ENCODE peak calls at places on chromosomes 1 and 21, in five cellular contexts. One of them, this sample, is unnamed.

GRCh38 chr1:11907275-11908138 is 18.7 kb downstream of the KIAA2013 start:
- DNase-seq in midbrain: peak
- DNase-seq in SW 1271: peak
- DNase-seq in kidney glomerular epithelial cell: peak
- DNase-seq in foreskin fibroblast: peak
- DNase-seq in this sample: peak

GRCh38 chr1:26913754-26914619 is at the start of gene NR0B2:
- DNase-seq in midbrain: no peak
- DNase-seq in SW 1271: no peak
- DNase-seq in kidney glomerular epithelial cell: no peak
- DNase-seq in foreskin fibroblast: no peak
- DNase-seq in this sample: no peak

GRCh38 chr21:24023936-24024335 is 1583.3 kb downstream of the MRPL39 start:
- DNase-seq in midbrain: no peak
- DNase-seq in SW 1271: no peak
- DNase-seq in kidney glomerular epithelial cell: no peak
- DNase-seq in foreskin fibroblast: no peak
- DNase-seq in this sample: no peak

GRCh38 chr1:111620412-111620971 is 903 bp downstream of the RAP1A start:
- DNase-seq in midbrain: no peak
- DNase-seq in SW 1271: no peak
- DNase-seq in kidney glomerular epithelial cell: peak
- DNase-seq in foreskin fibroblast: no peak
- DNase-seq in this sample: no peak

GRCh38 chr21:19541612-19542011 is 1138.0 kb upstream of the TMPRSS15 start:
- DNase-seq in midbrain: no peak
- DNase-seq in SW 1271: no peak
- DNase-seq in kidney glomerular epithelial cell: no peak
- DNase-seq in foreskin fibroblast: no peak
- DNase-seq in this sample: no peak

GRCh38 chr1:27622828-27623227 is 12.2 kb downstream of the FGR start:
- DNase-seq in midbrain: no peak
- DNase-seq in SW 1271: no peak
- DNase-seq in kidney glomerular epithelial cell: no peak
- DNase-seq in foreskin fibroblast: no peak
- DNase-seq in this sample: no peak

GRCh38 chr1:192788184-192788583 is 20.7 kb upstream of the RGS2 start:
- DNase-seq in midbrain: peak
- DNase-seq in SW 1271: no peak
- DNase-seq in kidney glomerular epithelial cell: peak
- DNase-seq in foreskin fibroblast: peak
- DNase-seq in this sample: peak

GRCh38 chr21:45877821-45878469 is 103.6 kb upstream of the COL6A1 start:
- DNase-seq in midbrain: no peak
- DNase-seq in SW 1271: no peak
- DNase-seq in kidney glomerular epithelial cell: no peak
- DNase-seq in foreskin fibroblast: no peak
- DNase-seq in this sample: no peak

GRCh38 chr1:183483224-183483623 is 10.9 kb downstream of the SMG7 start:
- DNase-seq in midbrain: no peak
- DNase-seq in SW 1271: no peak
- DNase-seq in kidney glomerular epithelial cell: no peak
- DNase-seq in foreskin fibroblast: no peak
- DNase-seq in this sample: no peak

GRCh38 chr21:39057121-39057520 is 126.1 kb downstream of the PSMG1 start:
- DNase-seq in midbrain: no peak
- DNase-seq in SW 1271: no peak
- DNase-seq in kidney glomerular epithelial cell: no peak
- DNase-seq in foreskin fibroblast: no peak
- DNase-seq in this sample: no peak

GRCh38 chr21:38810034-38810825 is 4.5 kb downstream of the ETS2 start:
- DNase-seq in midbrain: no peak
- DNase-seq in SW 1271: no peak
- DNase-seq in kidney glomerular epithelial cell: no peak
- DNase-seq in foreskin fibroblast: no peak
- DNase-seq in this sample: no peak

GRCh38 chr1:244674446-244674845 is 21.5 kb downstream of the DESI2 start:
- DNase-seq in midbrain: no peak
- DNase-seq in SW 1271: no peak
- DNase-seq in kidney glomerular epithelial cell: no peak
- DNase-seq in foreskin fibroblast: no peak
- DNase-seq in this sample: no peak

GRCh38 chr1:156106624-156107488 is 7.7 kb upstream of the LMNA start:
- DNase-seq in midbrain: no peak
- DNase-seq in SW 1271: no peak
- DNase-seq in kidney glomerular epithelial cell: peak
- DNase-seq in foreskin fibroblast: no peak
- DNase-seq in this sample: no peak

GRCh38 chr1:29688477-29689365 is 452.4 kb downstream of the PTPRU start:
- DNase-seq in midbrain: no peak
- DNase-seq in SW 1271: no peak
- DNase-seq in kidney glomerular epithelial cell: peak
- DNase-seq in foreskin fibroblast: peak
- DNase-seq in this sample: no peak

GRCh38 chr1:245124644-245125043 is 30.1 kb upstream of the KIF26B start:
- DNase-seq in midbrain: no peak
- DNase-seq in SW 1271: no peak
- DNase-seq in kidney glomerular epithelial cell: no peak
- DNase-seq in foreskin fibroblast: no peak
- DNase-seq in this sample: no peak

GRCh38 chr1:205907794-205908193 is 35.5 kb downstream of the SLC26A9 start:
- DNase-seq in midbrain: no peak
- DNase-seq in SW 1271: no peak
- DNase-seq in kidney glomerular epithelial cell: peak
- DNase-seq in foreskin fibroblast: peak
- DNase-seq in this sample: no peak

GRCh38 chr1:58741689-58742553 is 41.9 kb downstream of the JUN start:
- DNase-seq in midbrain: no peak
- DNase-seq in SW 1271: no peak
- DNase-seq in kidney glomerular epithelial cell: no peak
- DNase-seq in foreskin fibroblast: no peak
- DNase-seq in this sample: no peak

GRCh38 chr1:9716404-9717192 is 65.1 kb downstream of the PIK3CD start:
- DNase-seq in midbrain: no peak
- DNase-seq in SW 1271: no peak
- DNase-seq in kidney glomerular epithelial cell: no peak
- DNase-seq in foreskin fibroblast: no peak
- DNase-seq in this sample: no peak

GRCh38 chr1:67532452-67533216 is 102.4 kb upstream of the SERBP1 start:
- DNase-seq in midbrain: peak
- DNase-seq in SW 1271: no peak
- DNase-seq in kidney glomerular epithelial cell: peak
- DNase-seq in foreskin fibroblast: peak
- DNase-seq in this sample: peak

GRCh38 chr1:143698016-143698415 is 273.8 kb downstream of the FAM72C start:
- DNase-seq in midbrain: no peak
- DNase-seq in SW 1271: no peak
- DNase-seq in kidney glomerular epithelial cell: no peak
- DNase-seq in foreskin fibroblast: no peak
- DNase-seq in this sample: no peak

GRCh38 chr1:210239295-210240155 is 6.9 kb downstream of the SERTAD4 start:
- DNase-seq in midbrain: peak
- DNase-seq in SW 1271: no peak
- DNase-seq in kidney glomerular epithelial cell: peak
- DNase-seq in foreskin fibroblast: peak
- DNase-seq in this sample: no peak

GRCh38 chr1:238892612-238893011 is 493.8 kb upstream of the CHRM3 start:
- DNase-seq in midbrain: no peak
- DNase-seq in SW 1271: no peak
- DNase-seq in kidney glomerular epithelial cell: peak
- DNase-seq in foreskin fibroblast: no peak
- DNase-seq in this sample: peak

GRCh38 chr1:169207825-169208520 is 101.5 kb downstream of the ATP1B1 start:
- DNase-seq in midbrain: no peak
- DNase-seq in SW 1271: no peak
- DNase-seq in kidney glomerular epithelial cell: no peak
- DNase-seq in foreskin fibroblast: no peak
- DNase-seq in this sample: no peak

GRCh38 chr1:2226525-2227340 is 1.4 kb upstream of the SKI start:
- DNase-seq in midbrain: no peak
- DNase-seq in SW 1271: no peak
- DNase-seq in kidney glomerular epithelial cell: no peak
- DNase-seq in foreskin fibroblast: no peak
- DNase-seq in this sample: no peak

GRCh38 chr21:44450402-44450801 is 4.9 kb upstream of the LRRC3 start:
- DNase-seq in midbrain: no peak
- DNase-seq in SW 1271: no peak
- DNase-seq in kidney glomerular epithelial cell: no peak
- DNase-seq in foreskin fibroblast: no peak
- DNase-seq in this sample: no peak

GRCh38 chr21:44684483-44684882 is 2.5 kb upstream of the KRTAP12-1 start:
- DNase-seq in midbrain: no peak
- DNase-seq in SW 1271: no peak
- DNase-seq in kidney glomerular epithelial cell: no peak
- DNase-seq in foreskin fibroblast: no peak
- DNase-seq in this sample: no peak

GRCh38 chr1:18256318-18257235 is 149.0 kb downstream of the IGSF21 start:
- DNase-seq in midbrain: peak
- DNase-seq in SW 1271: no peak
- DNase-seq in kidney glomerular epithelial cell: peak
- DNase-seq in foreskin fibroblast: no peak
- DNase-seq in this sample: no peak

This sample was measured in Panc1.